ENCODE peak calls at places on chromosome 13, in four cellular contexts. F is NCI-H2081 treated with DMSO at 0.1 percent for 48 hours, V is PC-9, D is tibial artery. J is an unnamed sample.

GRCh38 chr13:100209857-100210580 is 121.1 kb downstream of the PCCA start:
- DNase-seq in F (no peak), V (no peak), D (no peak), J (no peak)

GRCh38 chr13:20401958-20402856 is 123.5 kb downstream of the CRYL1 start:
- DNase-seq in F (no peak), V (peak), D (no peak), J (no peak)

GRCh38 chr13:50589651-50590054 is 253.8 kb downstream of the DLEU7 start:
- DNase-seq in F (no peak), V (no peak), D (no peak), J (no peak)

GRCh38 chr13:36251528-36251927 is 37.2 kb upstream of the SOHLH2 start:
- DNase-seq in F (no peak), V (no peak), D (no peak), J (no peak)

GRCh38 chr13:47220453-47221150 is 323.7 kb upstream of the HTR2A start:
- DNase-seq in F (no peak), V (no peak), D (no peak), J (no peak)

GRCh38 chr13:46639033-46639981 is 86.3 kb downstream of the LRCH1 start:
- DNase-seq in F (no peak), V (no peak), D (no peak), J (no peak)

GRCh38 chr13:51814825-51815650 is 11.1 kb upstream of the DHRS12 start:
- DNase-seq in F (no peak), V (peak), D (no peak), J (peak)

GRCh38 chr13:32639502-32640105 is 53.4 kb downstream of the PDS5B start:
- DNase-seq in F (no peak), V (no peak), D (peak), J (no peak)

GRCh38 chr13:25764378-25764777 is 287.4 kb downstream of the SHISA2 start:
- DNase-seq in F (no peak), V (no peak), D (no peak), J (no peak)

GRCh38 chr13:30091691-30092090 is 215.7 kb downstream of the KATNAL1 start:
- DNase-seq in F (no peak), V (no peak), D (no peak), J (no peak)

GRCh38 chr13:107518292-107518691 is 697.0 kb downstream of the LIG4 start:
- DNase-seq in F (no peak), V (no peak), D (no peak), J (no peak)

GRCh38 chr13:50676602-50677001 is 166.9 kb downstream of the DLEU7 start:
- DNase-seq in F (no peak), V (peak), D (no peak), J (no peak)

GRCh38 chr13:94210826-94211225 is 268.7 kb downstream of the DCT start:
- DNase-seq in F (no peak), V (no peak), D (no peak), J (no peak)

GRCh38 chr13:76729690-76730089 is 156.5 kb downstream of the KCTD12 start:
- DNase-seq in F (no peak), V (no peak), D (no peak), J (no peak)

GRCh38 chr13:110023729-110024645 is 237.6 kb upstream of the IRS2 start:
- DNase-seq in F (no peak), V (no peak), D (peak), J (peak)

GRCh38 chr13:76116931-76117330 is 480.8 kb downstream of the LMO7 start:
- DNase-seq in F (no peak), V (no peak), D (no peak), J (no peak)

GRCh38 chr13:90099847-90100246 is 1247.6 kb upstream of the MIR17HG start:
- DNase-seq in F (no peak), V (no peak), D (no peak), J (no peak)

GRCh38 chr13:50519866-50520265 is 323.6 kb downstream of the DLEU7 start:
- DNase-seq in F (no peak), V (no peak), D (no peak), J (no peak)

GRCh38 chr13:111322001-111322915 is 1.8 kb downstream of the TEX29 start:
- DNase-seq in F (no peak), V (no peak), D (peak), J (no peak)

GRCh38 chr13:41054919-41055619 is 6.2 kb upstream of the WBP4 start:
- DNase-seq in F (no peak), V (no peak), D (no peak), J (no peak)

GRCh38 chr13:105773887-105774538 is 761.4 kb downstream of the EFNB2 start:
- DNase-seq in F (no peak), V (peak), D (no peak), J (no peak)

GRCh38 chr13:53137777-53138176 is 109.2 kb downstream of the OLFM4 start:
- DNase-seq in F (no peak), V (no peak), D (no peak), J (no peak)

GRCh38 chr13:56019606-56020005 is 1121.1 kb upstream of the PRR20A start:
- DNase-seq in F (no peak), V (no peak), D (no peak), J (no peak)

GRCh38 chr13:100721885-100722512 is 47.4 kb upstream of the TMTC4 start:
- DNase-seq in F (peak), V (no peak), D (no peak), J (no peak)

GRCh38 chr13:109985871-109986270 is 199.5 kb upstream of the IRS2 start:
- DNase-seq in F (no peak), V (no peak), D (no peak), J (no peak)

GRCh38 chr13:48448963-48449614 is 36.2 kb upstream of the LPAR6 start:
- DNase-seq in F (no peak), V (no peak), D (no peak), J (no peak)

J was measured in NCI-H1417 treated with DMSO at 0.1 percent for 48 hours.